ENCODE peak calls at places on chromosomes 5 and 9, in six cellular contexts. H, I, W, D, V and Z are unnamed samples.

GRCh38 chr5:171379961-171380360 is 7.7 kb upstream of the NPM1 start:
- DNase-seq in I (no peak), H (no peak), V (no peak), D (no peak), W (no peak), Z (no peak)

GRCh38 chr9:3244963-3245653 is 280.7 kb downstream of the RFX3 start:
- DNase-seq in I (no peak), D (no peak), V (no peak), W (no peak), H (no peak), Z (no peak)

GRCh38 chr5:58887721-58888409 is 305.0 kb downstream of the RAB3C start:
- DNase-seq in W (no peak), H (no peak), I (no peak), V (no peak), D (peak), Z (no peak)

GRCh38 chr5:146622391-146622790 is 106.4 kb upstream of the GPR151 start:
- DNase-seq in W (no peak), I (no peak), H (no peak), D (no peak), V (no peak), Z (no peak)

GRCh38 chr5:156584856-156585255 is 257.9 kb downstream of the SGCD start:
- DNase-seq in V (no peak), D (no peak), I (no peak), H (no peak), W (no peak), Z (no peak)

GRCh38 chr5:14440598-14441401 is 140.8 kb upstream of the OTULINL start:
- DNase-seq in W (no peak), D (peak), I (no peak), H (no peak), V (no peak), Z (no peak)

GRCh38 chr9:89234636-89235035 is 56.0 kb upstream of the SHC3 start:
- DNase-seq in V (no peak), W (no peak), D (peak), H (no peak), I (no peak), Z (no peak)

GRCh38 chr9:135329571-135330306 is 149.8 kb upstream of the PPP1R26 start:
- DNase-seq in H (no peak), D (no peak), W (no peak), I (no peak), V (no peak), Z (no peak)

GRCh38 chr9:79952401-79952800 is 380.6 kb downstream of the TLE4 start:
- DNase-seq in V (no peak), H (no peak), D (peak), I (no peak), W (no peak), Z (no peak)

GRCh38 chr5:160507181-160507811 is 85.6 kb downstream of the PTTG1 start:
- DNase-seq in D (peak), W (no peak), I (no peak), V (no peak), H (no peak), Z (peak)

GRCh38 chr5:1637639-1638481 is 114.1 kb upstream of the LPCAT1 start:
- DNase-seq in D (no peak), I (no peak), W (no peak), H (peak), V (no peak), Z (no peak)

GRCh38 chr9:127506117-127506813 is 55.0 kb downstream of the LRSAM1 start:
- DNase-seq in D (no peak), W (no peak), H (no peak), I (no peak), V (no peak), Z (no peak)

GRCh38 chr5:29963956-29964355 is 1229.5 kb upstream of the CDH6 start:
- DNase-seq in H (no peak), I (no peak), W (no peak), V (no peak), D (no peak), Z (no peak)

GRCh38 chr9:87070331-87070730 is 123.0 kb upstream of the GAS1 start:
- DNase-seq in I (no peak), V (no peak), H (no peak), D (no peak), W (no peak), Z (no peak)

GRCh38 chr5:172556971-172557461 is 84.0 kb upstream of the NEURL1B start:
- DNase-seq in H (peak), I (no peak), W (no peak), V (no peak), D (no peak), Z (no peak)

GRCh38 chr5:122400961-122401360 is 88.9 kb downstream of the SNCAIP start:
- DNase-seq in I (no peak), H (no peak), D (no peak), V (no peak), W (no peak), Z (no peak)

GRCh38 chr9:115845648-115846312 is 307.8 kb upstream of the PAPPA start:
- DNase-seq in I (no peak), W (no peak), V (no peak), D (peak), H (no peak), Z (peak)

GRCh38 chr5:172534229-172535169 is 80.2 kb upstream of the SH3PXD2B start:
- DNase-seq in I (no peak), W (peak), H (no peak), D (no peak), V (peak), Z (no peak)

GRCh38 chr9:136675477-136676296 is 11.6 kb downstream of the AGPAT2 start:
- DNase-seq in V (no peak), H (no peak), D (no peak), I (no peak), W (no peak), Z (no peak)
- TF ChIP-seq POLR2A in V (no peak), H (no peak), D (no peak), I (no peak), W (no peak), Z (no peak)

GRCh38 chr5:28397502-28397941 is 1359.1 kb upstream of the CDH9 start:
- DNase-seq in I (no peak), V (no peak), D (no peak), H (no peak), W (no peak), Z (no peak)
- TF ChIP-seq POLR2A in I (no peak), V (no peak), D (no peak), H (no peak), W (no peak), Z (no peak)

GRCh38 chr5:26757941-26758340 is 280.4 kb downstream of the CDH9 start:
- DNase-seq in I (no peak), V (no peak), W (no peak), D (no peak), H (no peak), Z (no peak)
- TF ChIP-seq POLR2A in I (no peak), V (no peak), W (no peak), D (no peak), H (no peak), Z (no peak)

DNA sequence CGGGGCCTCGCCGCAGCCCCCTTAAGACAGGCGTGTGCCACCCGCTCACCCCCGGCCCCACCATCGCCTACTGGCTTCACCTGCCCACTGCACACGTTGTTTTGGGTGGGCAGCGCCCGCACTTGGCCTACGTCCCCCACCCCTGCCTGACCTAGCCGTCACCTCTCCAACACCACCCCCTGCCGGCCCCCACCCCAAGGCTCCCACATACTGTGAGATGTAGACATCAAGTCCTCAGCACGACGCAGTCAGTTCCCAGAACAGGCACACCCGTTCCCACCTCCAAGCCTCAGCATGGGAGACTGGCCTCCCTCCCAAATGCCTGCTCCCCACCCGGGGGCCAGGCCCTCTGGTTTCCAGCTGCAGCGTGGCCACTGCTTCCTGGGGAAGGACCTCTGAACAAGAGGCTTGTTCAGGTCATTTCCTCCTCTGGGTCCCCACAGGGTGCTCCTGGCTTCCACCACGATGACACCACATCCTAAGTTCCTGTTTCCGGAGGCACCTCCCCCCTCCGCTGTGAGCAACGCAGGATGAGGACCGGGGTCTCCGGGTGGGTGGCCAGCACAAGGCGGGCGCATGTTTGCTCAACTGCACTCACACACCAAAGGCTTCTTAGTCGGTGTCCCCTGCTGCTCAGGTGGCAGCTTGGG is 11.3 kb downstream of the DBN1 start:
- DNase-seq in H (no peak), V (no peak), W (no peak), D (no peak), I (no peak), Z (no peak)
- TF ChIP-seq POLR2A in H (no peak), V (no peak), W (no peak), D (no peak), I (no peak), Z (no peak)

GRCh38 chr9:120920495-120921178 is 6.0 kb downstream of the TRAF1 start:
- DNase-seq in W (no peak), I (no peak), V (no peak), D (no peak), H (no peak), Z (no peak)
- TF ChIP-seq POLR2A in W (no peak), I (no peak), V (no peak), D (no peak), H (no peak), Z (no peak)

GRCh38 chr9:129494113-129494789 is 126.7 kb downstream of the C9orf50 start:
- DNase-seq in I (peak), D (no peak), H (no peak), V (no peak), W (no peak), Z (no peak)

GRCh38 chr9:129495422-129496186 is 125.3 kb downstream of the C9orf50 start:
- DNase-seq in V (peak), W (peak), D (peak), I (peak), H (peak), Z (peak)

GRCh38 chr9:129497837-129498450 is 123.0 kb downstream of the C9orf50 start:
- DNase-seq in W (no peak), V (no peak), I (no peak), H (no peak), D (no peak), Z (no peak)

GRCh38 chr9:129497064-129497836 is 123.7 kb downstream of the C9orf50 start:
- DNase-seq in W (no peak), I (no peak), D (no peak), H (peak), V (no peak), Z (no peak)

GRCh38 chr9:129496187-129497063 is 124.5 kb downstream of the C9orf50 start:
- DNase-seq in H (peak), D (peak), V (peak), I (peak), W (peak), Z (no peak)
- TF ChIP-seq POLR2A in H (no peak), D (peak), V (peak), I (no peak), W (no peak), Z (peak)

GRCh38 chr9:137268538-137269201 is 8.9 kb upstream of the TOR4A start:
- DNase-seq in W (no peak), D (no peak), H (peak), V (no peak), I (no peak), Z (no peak)

GRCh38 chr9:137271696-137272076 is 5.8 kb upstream of the TOR4A start:
- DNase-seq in H (peak), W (no peak), I (no peak), V (no peak), D (no peak), Z (no peak)

GRCh38 chr9:137267933-137268355 is 9.6 kb upstream of the TOR4A start:
- DNase-seq in V (no peak), D (peak), I (no peak), H (no peak), W (no peak), Z (no peak)

GRCh38 chr9:137270929-137271695 is 6.4 kb upstream of the TOR4A start:
- DNase-seq in W (no peak), H (no peak), V (no peak), I (no peak), D (no peak), Z (no peak)

DNA sequence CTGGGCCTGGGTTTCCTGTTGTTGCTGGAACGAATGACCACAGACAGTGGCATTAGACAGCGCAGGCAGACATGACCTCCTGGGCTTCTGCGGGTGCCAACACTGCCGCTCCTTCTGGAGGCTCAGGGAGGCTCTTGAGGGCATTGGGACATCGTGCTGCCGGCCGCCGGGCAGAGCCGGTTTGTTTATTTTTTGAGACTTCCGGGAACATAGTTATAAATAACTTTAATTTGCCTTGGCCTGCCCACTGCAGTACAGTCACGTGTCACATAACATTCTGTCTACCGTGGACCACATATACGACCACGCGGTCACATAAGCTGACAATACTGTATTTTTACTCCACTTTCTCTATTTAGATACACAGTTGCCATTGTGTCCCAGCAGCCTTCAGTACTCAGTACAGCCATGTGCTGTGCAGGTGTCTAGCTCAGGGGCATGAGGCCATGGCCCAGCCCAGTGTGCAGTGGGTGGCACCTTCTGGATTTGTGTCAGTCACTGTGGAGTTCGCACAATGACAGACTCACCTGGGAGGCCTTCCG is 8.2 kb upstream of the TOR4A start:
- DNase-seq in V (no peak), H (no peak), I (peak), D (peak), W (no peak), Z (no peak)
- TF ChIP-seq POLR2A in V (no peak), H (no peak), I (no peak), D (no peak), W (no peak), Z (no peak)

GRCh38 chr5:34659168-34659567 is 3.0 kb downstream of the RAI14 start:
- DNase-seq in W (no peak), D (no peak), H (no peak), I (no peak), V (no peak), Z (no peak)
- TF ChIP-seq POLR2A in W (no peak), D (no peak), H (no peak), I (no peak), V (no peak), Z (no peak)